ENCODE peak calls at places on chromosomes 4 and X, in five cellular contexts. R, F, V, Y and L are unnamed samples.

GRCh38 chr4:14770025-14770424 is 232.3 kb upstream of the CPEB2 start:
- DNase-seq in F (no peak), V (no peak), Y (no peak), R (no peak), L (no peak)

GRCh38 chr4:40227284-40227683 is 30.5 kb downstream of the RHOH start:
- DNase-seq in Y (no peak), V (peak; percentile 16), F (no peak), R (no peak), L (no peak)

GRCh38 chrX:103464071-103464773 is 55.1 kb downstream of the RAB40A start:
- DNase-seq in F (peak; percentile 47), R (no peak), V (peak; percentile 76), Y (peak; percentile 69), L (peak; percentile 57)

GRCh38 chr4:82017680-82018079 is 356.1 kb downstream of the HNRNPD start:
- DNase-seq in V (peak; percentile 57), Y (peak; percentile 4), F (peak; percentile 32), R (peak; percentile 20), L (no peak)

GRCh38 chrX:100685284-100685996 is 41.4 kb downstream of the SRPX2 start:
- DNase-seq in R (peak; percentile 70), V (peak; percentile 82), Y (peak; percentile 74), F (peak; percentile 75), L (peak; percentile 67)

GRCh38 chr4:48970471-48970921 is 15.6 kb upstream of the CWH43 start:
- DNase-seq in V (no peak), R (no peak), Y (peak; percentile 69), F (peak; percentile 84), L (no peak)

GRCh38 chrX:49262603-49263002 is 1.9 kb downstream of the FOXP3 start:
- DNase-seq in V (no peak), F (no peak), R (no peak), Y (no peak), L (no peak)

GRCh38 chrX:17931855-17932254 is 70.8 kb upstream of the RAI2 start:
- DNase-seq in Y (no peak), R (no peak), V (no peak), F (no peak), L (peak; percentile 41)

GRCh38 chr4:183430317-183430986 is 14.0 kb upstream of the CDKN2AIP start:
- DNase-seq in Y (peak; percentile 27), V (peak; percentile 96), F (no peak), R (no peak), L (peak; percentile 82)

GRCh38 chr4:2932951-2933565 is 30.1 kb downstream of the NOP14 start:
- DNase-seq in F (no peak), Y (no peak), R (no peak), V (no peak), L (no peak)
- H3K4me2 ChIP-seq in F (peak overlapping the region; percentile 91), Y (peak overlapping the region; percentile 78), R (peak overlapping the region; percentile 68), V (no peak overlapping the region), L (peak overlapping the region; percentile 2)

GRCh38 chrX:135973025-135973547 is 702 bp downstream of the MMGT1 start:
- DNase-seq in R (no peak), F (peak; percentile 13), Y (peak; percentile 42), V (no peak), L (no peak)
- H3K4ac ChIP-seq in R (no peak overlapping the region), F (no peak overlapping the region), Y (peak overlapping the region; percentile 35), V (no peak overlapping the region), L (no peak overlapping the region)

DNA sequence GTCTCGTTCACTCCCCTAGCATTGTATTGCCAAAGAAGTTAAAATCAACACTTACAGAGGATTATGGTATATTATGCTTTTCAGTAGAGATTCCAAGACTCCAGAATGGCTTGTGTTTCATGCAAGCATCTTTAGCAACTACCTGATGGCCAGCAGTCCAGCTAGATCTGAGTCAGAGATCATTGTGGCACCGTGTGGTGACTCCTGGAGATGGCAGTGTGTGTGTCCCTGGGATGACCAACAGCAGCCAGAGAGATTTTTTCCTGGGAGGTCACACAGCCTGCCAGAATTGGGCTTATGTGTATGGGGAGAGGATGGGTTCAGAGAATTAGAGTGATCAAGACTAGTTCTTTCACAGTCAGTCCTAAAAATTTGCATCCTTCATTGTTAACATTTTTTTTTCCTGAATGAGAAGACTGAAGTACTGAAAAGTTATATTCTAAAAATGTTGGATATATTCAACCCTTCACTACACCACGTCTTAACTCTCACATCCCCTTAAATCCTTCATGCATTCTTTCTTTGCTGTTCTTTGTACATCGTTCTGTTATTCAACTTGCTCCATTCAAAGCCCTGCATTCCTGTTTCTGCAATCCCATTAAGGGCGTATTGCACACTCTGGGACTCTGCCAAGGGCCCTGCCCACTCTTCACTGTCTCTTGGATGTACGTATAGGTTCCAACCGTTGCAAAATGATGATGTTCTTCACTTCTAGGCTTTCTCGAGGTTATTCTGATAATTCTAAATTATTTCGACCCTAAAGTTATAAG is 12.4 kb downstream of the TENM3 start:
- DNase-seq in F (no peak), V (peak; percentile 63), R (peak; percentile 59), Y (no peak), L (no peak)
- H3K23ac ChIP-seq in F (no peak overlapping the region), V (no peak overlapping the region), R (no peak overlapping the region), Y (no peak overlapping the region), L (no peak overlapping the region)

DNA sequence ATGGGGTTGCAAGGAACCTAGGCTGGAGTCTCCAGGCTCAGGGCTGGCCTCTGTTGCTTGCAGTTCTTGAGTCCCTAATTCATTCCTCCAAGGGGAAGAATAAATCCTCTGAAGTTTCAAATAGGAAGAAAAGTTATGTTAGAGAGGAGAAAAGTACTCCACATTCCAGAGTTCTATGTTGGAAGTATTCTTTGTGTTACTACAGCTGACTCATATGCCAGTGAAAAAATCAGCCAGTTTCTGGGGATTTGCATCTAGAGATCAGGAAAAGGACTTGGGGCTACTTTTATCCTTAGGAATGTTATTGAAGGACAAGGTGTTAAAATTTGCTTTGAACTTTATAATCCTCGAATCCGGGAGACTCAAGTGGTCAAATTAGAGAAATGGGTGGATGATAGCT is 11.7 kb upstream of the NUDT9 start:
- DNase-seq in F (peak; percentile 37), V (no peak), Y (peak; percentile 53), R (no peak), L (no peak)
- H3K4me2 ChIP-seq in F (peak overlapping the region; percentile 50), V (no peak overlapping the region), Y (no peak overlapping the region), R (no peak overlapping the region), L (no peak overlapping the region)

GRCh38 chr4:56388311-56388710 is 1.0 kb upstream of the AASDH start:
- DNase-seq in Y (peak; percentile 12), R (no peak), V (no peak), F (no peak), L (no peak)

GRCh38 chr4:56391270-56391669 is 4.0 kb upstream of the AASDH start:
- DNase-seq in F (no peak), V (no peak), R (no peak), Y (no peak), L (no peak)

GRCh38 chr4:56386091-56386490 is 1.2 kb downstream of the AASDH start:
- DNase-seq in R (no peak), F (no peak), V (no peak), Y (no peak), L (no peak)

GRCh38 chr4:56389558-56389957 is 2.3 kb upstream of the AASDH start:
- DNase-seq in F (no peak), R (no peak), V (peak; percentile 50), Y (no peak), L (no peak)

DNA sequence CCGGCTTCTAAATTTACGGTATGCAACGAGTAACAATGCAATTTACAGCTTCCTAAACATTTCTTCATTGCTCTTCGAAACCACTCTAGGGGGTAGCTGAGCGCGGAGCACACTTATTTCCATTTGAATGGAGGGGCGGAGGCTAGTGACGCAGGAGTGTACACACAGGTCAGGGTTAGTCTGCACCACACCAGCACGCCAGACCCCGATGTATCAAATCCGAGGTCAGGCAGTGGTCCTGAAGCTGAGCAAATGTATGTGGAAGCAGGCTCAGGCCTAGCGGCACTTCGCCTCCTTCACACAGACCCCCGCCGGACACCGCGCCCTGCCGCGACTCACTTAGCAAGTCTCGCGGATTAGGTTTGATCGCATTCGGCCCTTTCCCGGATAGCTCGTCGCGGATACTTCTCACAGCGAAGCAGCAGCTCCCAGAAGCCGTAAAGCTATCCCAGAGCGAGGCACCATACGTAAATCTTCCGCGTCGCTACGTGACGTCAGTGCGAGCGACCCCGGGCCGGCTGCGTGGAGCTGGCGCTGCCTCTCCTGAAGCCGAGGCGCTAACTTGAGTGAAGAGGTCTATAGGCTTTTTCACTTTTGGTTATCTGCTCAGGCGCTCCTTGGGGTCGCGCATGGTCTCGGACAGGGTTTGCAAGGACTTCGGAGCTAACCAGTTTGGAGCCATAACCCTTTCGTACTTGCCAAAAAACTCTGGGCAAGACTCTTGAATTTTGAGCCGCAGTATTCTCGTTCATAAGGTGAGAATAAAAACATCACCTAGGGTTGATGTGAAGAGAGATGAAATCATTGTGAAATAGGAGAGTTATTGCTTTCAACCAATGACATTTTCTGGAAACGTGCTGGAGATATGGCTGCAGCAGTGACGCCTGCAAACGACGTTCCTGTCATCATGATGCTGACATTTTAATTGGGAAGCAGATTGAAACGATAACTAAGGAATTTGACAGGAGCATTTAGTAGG is at the start of gene AASDH:
- DNase-seq in Y (peak; percentile 97), V (peak; percentile 99), R (peak; percentile 95), F (peak; percentile 95), L (peak; percentile 95)
- H3K4ac ChIP-seq in Y (no peak within 1 kb of the TSS), V (no peak within 1 kb of the TSS), R (no peak within 1 kb of the TSS), F (peak within 1 kb of the TSS; percentile 88), L (no peak within 1 kb of the TSS)

GRCh38 chr4:140666889-140667614 is 89.1 kb downstream of the TBC1D9 start:
- DNase-seq in R (no peak), F (no peak), V (no peak), Y (peak; percentile 87), L (no peak)
- H3K23ac ChIP-seq in R (no peak overlapping the region), F (no peak overlapping the region), V (no peak overlapping the region), Y (no peak overlapping the region), L (no peak overlapping the region)